ENCODE peak calls at places on chromosome 5, in four cellular contexts. M is HCT116, G is MM.1S, U is GM23338. K is an unnamed sample.

GRCh38 chr5:7728076-7728475 is 122.9 kb downstream of the CFAP90 start:
- DNase-seq in M (no peak), G (no peak), U (no peak), K (no peak)

GRCh38 chr5:131377785-131378325 is 114.0 kb downstream of the CDC42SE2 start:
- DNase-seq in M (no peak), U (no peak), G (no peak), K (no peak)

GRCh38 chr5:145587308-145588071 is 247.7 kb downstream of the PRELID2 start:
- DNase-seq in G (no peak), M (peak), U (no peak), K (no peak)

GRCh38 chr5:73858786-73859185 is 232.8 kb downstream of the ARHGEF28 start:
- DNase-seq in M (no peak), U (no peak), G (no peak), K (no peak)

GRCh38 chr5:32406650-32407049 is 37.9 kb downstream of the ZFR start:
- DNase-seq in G (peak), U (no peak), M (no peak), K (no peak)

GRCh38 chr5:134877159-134877558 is 3.0 kb downstream of the TXNDC15 start:
- DNase-seq in U (no peak), M (no peak), G (peak), K (no peak)

GRCh38 chr5:173454381-173454763 is 126.2 kb upstream of the STC2 start:
- DNase-seq in M (no peak), G (no peak), U (no peak), K (no peak)

GRCh38 chr5:135332519-135333150 is 66.4 kb downstream of the MACROH2A1 start:
- DNase-seq in U (peak), M (peak), G (peak), K (peak)

GRCh38 chr5:127519527-127519926 is 2.1 kb downstream of the PRRC1 start:
- DNase-seq in G (no peak), M (no peak), U (no peak), K (no peak)

GRCh38 chr5:14244721-14245518 is 101.8 kb downstream of the TRIO start:
- DNase-seq in G (no peak), M (no peak), U (no peak), K (no peak)

GRCh38 chr5:94618029-94618492 is 343 bp downstream of the KIAA0825 start:
- DNase-seq in G (peak), M (peak), U (peak), K (peak)

GRCh38 chr5:150131978-150132694 is 23.5 kb downstream of the PDGFRB start:
- DNase-seq in G (no peak), M (no peak), U (no peak), K (no peak)

GRCh38 chr5:74063821-74064598 is 438.0 kb downstream of the ARHGEF28 start:
- DNase-seq in G (no peak), M (no peak), U (no peak), K (no peak)

GRCh38 chr5:168820776-168821302 is 241.7 kb upstream of the PANK3 start:
- DNase-seq in G (no peak), U (no peak), M (no peak), K (no peak)
- TF ChIP-seq EZH2phosphoT487 in G (no peak), U (no peak), M (no peak), K (no peak)

DNA sequence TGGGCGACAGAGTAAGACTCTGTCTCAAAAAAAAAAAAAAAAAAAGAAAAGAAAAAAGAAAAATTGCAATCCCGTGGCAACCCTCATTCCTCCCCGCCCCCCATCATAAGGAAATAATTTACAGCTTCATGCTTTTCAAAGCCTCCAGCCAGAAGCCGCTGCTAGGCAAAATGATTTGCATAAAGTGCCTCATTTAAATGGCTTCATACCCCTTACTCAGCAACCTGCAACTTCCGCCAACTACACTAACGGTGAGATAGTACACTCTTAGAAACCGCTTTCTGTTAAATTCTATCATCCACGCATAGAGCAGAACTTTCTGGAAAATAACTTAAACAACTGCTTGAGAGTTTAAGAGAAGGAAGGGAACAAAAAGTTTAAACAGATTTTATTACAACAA is 17.8 kb downstream of the SERINC5 start:
- DNase-seq in G (no peak), U (no peak), M (no peak), K (no peak)
- TF ChIP-seq EZH2phosphoT487 in G (no peak), U (no peak), M (no peak), K (no peak)

GRCh38 chr5:36728697-36729543 is 122.5 kb downstream of the SLC1A3 start:
- DNase-seq in U (peak), M (no peak), G (peak), K (peak)
- TF ChIP-seq EZH2phosphoT487 in U (no peak), M (no peak), G (no peak), K (no peak)

GRCh38 chr5:122756263-122756911 is 18.5 kb upstream of the SNX2 start:
- DNase-seq in U (no peak), G (no peak), M (no peak), K (no peak)

GRCh38 chr5:122755740-122756139 is 19.1 kb upstream of the SNX2 start:
- DNase-seq in G (no peak), M (no peak), U (no peak), K (no peak)

GRCh38 chr5:122751293-122751753 is 23.6 kb upstream of the SNX2 start:
- DNase-seq in M (no peak), U (peak), G (no peak), K (no peak)

GRCh38 chr5:122757268-122757667 is 17.6 kb upstream of the SNX2 start:
- DNase-seq in G (no peak), M (no peak), U (no peak), K (no peak)

GRCh38 chr5:122753500-122753899 is 21.4 kb upstream of the SNX2 start:
- DNase-seq in U (no peak), M (no peak), G (no peak), K (no peak)
- TF ChIP-seq EZH2phosphoT487 in U (no peak), M (no peak), G (no peak), K (no peak)

GRCh38 chr5:59749782-59750520 is 143.6 kb downstream of the PDE4D start:
- DNase-seq in M (no peak), U (no peak), G (no peak), K (no peak)

GRCh38 chr5:59741599-59741998 is 151.9 kb downstream of the PDE4D start:
- DNase-seq in M (no peak), U (no peak), G (no peak), K (no peak)

GRCh38 chr5:59744531-59744992 is 149.0 kb downstream of the PDE4D start:
- DNase-seq in M (no peak), U (no peak), G (no peak), K (no peak)

GRCh38 chr5:59745422-59745863 is 148.1 kb downstream of the PDE4D start:
- DNase-seq in M (no peak), G (no peak), U (no peak), K (no peak)

GRCh38 chr5:59746261-59746765 is 147.2 kb downstream of the PDE4D start:
- DNase-seq in G (no peak), U (no peak), M (no peak), K (no peak)
- TF ChIP-seq EZH2phosphoT487 in G (no peak), U (no peak), M (no peak), K (no peak)

GRCh38 chr5:124057161-124057814 is 545.3 kb downstream of the CSNK1G3 start:
- DNase-seq in U (no peak), M (no peak), G (peak), K (no peak)

GRCh38 chr5:124059200-124059599 is 547.2 kb downstream of the CSNK1G3 start:
- DNase-seq in U (no peak), G (no peak), M (no peak), K (no peak)

GRCh38 chr5:124060010-124060409 is 548.0 kb downstream of the CSNK1G3 start:
- DNase-seq in G (no peak), M (no peak), U (no peak), K (no peak)

GRCh38 chr5:124056326-124057160 is 544.6 kb downstream of the CSNK1G3 start:
- DNase-seq in G (no peak), M (no peak), U (no peak), K (no peak)

DNA sequence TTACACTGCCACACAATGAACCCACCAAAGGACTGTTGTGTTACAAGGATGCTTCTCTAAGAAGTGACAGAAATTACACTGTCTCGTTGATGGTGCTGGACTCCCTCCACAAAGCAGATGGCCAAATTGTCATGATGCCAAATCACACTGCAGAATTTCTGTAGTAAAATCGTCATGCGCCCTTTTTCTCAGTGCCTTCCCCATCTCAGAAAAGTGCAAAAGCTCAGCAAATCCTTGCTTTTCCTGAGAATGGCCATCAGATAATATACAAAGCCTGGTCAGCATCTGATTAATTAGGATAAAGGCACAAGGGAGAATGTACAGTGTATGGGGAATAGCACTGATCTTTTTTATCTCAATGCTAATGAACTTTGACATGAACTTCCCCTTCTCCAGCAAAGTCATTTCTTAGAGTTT is 545.8 kb downstream of the CSNK1G3 start:
- DNase-seq in U (no peak), M (no peak), G (no peak), K (no peak)
- TF ChIP-seq EZH2phosphoT487 in U (no peak), M (no peak), G (no peak), K (no peak)

DNA sequence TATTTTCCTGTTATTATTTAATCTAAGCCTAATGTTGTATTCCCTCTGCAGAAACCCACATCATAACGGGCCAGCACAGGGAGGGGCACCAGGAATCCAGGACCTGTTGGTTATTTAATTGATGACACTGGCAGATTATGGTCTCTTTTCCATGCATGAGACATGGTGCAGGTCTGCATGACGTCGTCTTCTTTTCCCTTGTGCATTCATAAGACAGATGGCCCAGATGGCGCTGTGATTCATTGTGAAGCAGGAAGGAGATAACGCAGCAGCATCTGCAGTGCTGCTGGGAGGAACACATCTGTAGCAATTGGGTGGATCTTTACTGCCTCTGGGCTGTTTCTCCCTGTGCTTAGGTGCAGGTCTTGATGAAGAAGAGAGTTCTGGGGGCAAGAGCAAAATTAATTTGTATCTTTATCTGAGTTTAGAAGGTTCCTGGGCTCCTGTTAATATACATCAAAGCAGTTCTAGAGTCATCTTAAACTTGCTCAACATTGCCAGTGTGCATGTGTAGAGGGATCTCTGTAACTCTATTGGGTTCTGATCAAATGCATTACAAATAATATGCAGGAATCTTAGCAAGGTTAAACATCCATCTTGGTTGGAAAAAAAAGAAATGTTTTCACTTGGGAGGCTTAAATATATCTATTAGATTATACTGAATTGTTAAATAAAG is 176.1 kb downstream of the PCSK1 start:
- DNase-seq in M (peak), G (no peak), U (peak), K (peak)
- TF ChIP-seq EZH2phosphoT487 in M (no peak), G (no peak), U (no peak), K (no peak)

DNA sequence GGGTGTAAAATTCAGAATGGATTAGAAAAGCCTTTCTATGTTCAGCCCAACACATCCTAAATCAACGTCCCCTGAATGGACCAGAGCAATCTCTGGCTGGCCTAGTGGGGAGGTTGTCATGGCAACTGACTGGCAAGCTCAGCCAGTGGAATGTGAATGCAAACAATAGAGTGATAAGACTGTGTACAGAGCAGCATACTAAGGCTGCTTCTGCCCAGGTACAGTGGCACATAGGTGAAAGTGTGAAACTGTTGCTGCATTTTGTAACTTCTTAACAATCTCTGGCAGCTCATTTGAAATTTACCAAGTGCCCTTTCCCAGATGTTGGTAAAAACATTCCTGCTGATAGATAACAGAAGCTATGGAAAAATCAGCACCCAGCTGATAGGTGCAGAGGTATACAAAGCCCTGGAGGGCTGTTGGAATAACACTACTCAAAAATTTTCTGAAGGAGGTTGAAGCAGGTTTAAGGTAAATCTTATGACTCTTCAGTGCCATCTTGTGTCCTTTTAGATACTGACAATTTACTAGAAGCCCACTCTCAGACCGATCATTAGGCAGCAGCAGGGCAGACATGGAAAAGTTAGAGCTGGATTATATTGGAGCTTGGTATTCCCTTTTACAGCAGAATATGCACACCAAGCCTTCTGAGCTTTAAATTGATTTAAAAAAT is 267.3 kb downstream of the RAB3C start:
- DNase-seq in G (peak), U (peak), M (peak), K (peak)
- TF ChIP-seq EZH2phosphoT487 in G (no peak), U (no peak), M (no peak), K (no peak)

GRCh38 chr5:38715671-38716070 is 130.1 kb upstream of the OSMR start:
- DNase-seq in M (peak), U (no peak), G (no peak), K (peak)
- TF ChIP-seq EZH2phosphoT487 in M (no peak), U (no peak), G (no peak), K (no peak)

GRCh38 chr5:86646671-86647070 is 28.9 kb downstream of the COX7C start:
- DNase-seq in U (no peak), G (no peak), M (no peak), K (no peak)

GRCh38 chr5:86640998-86641397 is 23.3 kb downstream of the COX7C start:
- DNase-seq in U (peak), M (no peak), G (no peak), K (no peak)

GRCh38 chr5:86644843-86645242 is 27.1 kb downstream of the COX7C start:
- DNase-seq in U (peak), G (no peak), M (no peak), K (no peak)
- TF ChIP-seq EZH2phosphoT487 in U (no peak), G (no peak), M (no peak), K (no peak)

K was measured in neural progenitor cell.